ENCODE peak calls at places on chromosome 12, in four cellular contexts. T is Panc1; G is effector memory CD4-positive, alpha-beta T cell; D is cardiac muscle cell. N is an unnamed sample. For H3K4me1, H3K9me3 and H3K27me3, the result is how much of the 10 kb centered on the place peaks cover.

GRCh38 chr12:31965090-31965489 is 5.9 kb downstream of the RESF1 start:
- DNase-seq in G (peak), D (no peak), T (no peak), N (peak)

GRCh38 chr12:5390174-5390799 is 41.6 kb upstream of the NTF3 start:
- DNase-seq in T (no peak), G (no peak), D (no peak), N (no peak)

GRCh38 chr12:89280833-89281533 is 71.3 kb downstream of the DUSP6 start:
- DNase-seq in D (no peak), T (no peak), G (no peak), N (no peak)

GRCh38 chr12:63163542-63163941 is 12.5 kb upstream of the AVPR1A start:
- DNase-seq in D (no peak), G (no peak), T (no peak), N (no peak)

GRCh38 chr12:111429760-111430417 is 24.2 kb downstream of the SH2B3 start:
- DNase-seq in D (no peak), G (peak), T (no peak), N (peak)

GRCh38 chr12:19190292-19191031 is 60.9 kb downstream of the PLEKHA5 start:
- DNase-seq in D (no peak), T (no peak), G (no peak), N (no peak)

GRCh38 chr12:96427269-96427729 is 27.1 kb upstream of the CDK17 start:
- DNase-seq in D (no peak), T (peak), G (no peak), N (no peak)

GRCh38 chr12:3810016-3810370 is 57.1 kb upstream of the CRACR2A start:
- DNase-seq in T (no peak), G (no peak), D (no peak), N (no peak)

GRCh38 chr12:92208613-92209121 is 63.0 kb upstream of the BTG1 start:
- DNase-seq in D (peak), G (peak), T (peak), N (peak)

GRCh38 chr12:6782119-6782518 is 7.2 kb upstream of the CD4 start:
- DNase-seq in T (no peak), D (no peak), G (no peak), N (no peak)

GRCh38 chr12:6782903-6783571 is 6.3 kb upstream of the CD4 start:
- DNase-seq in D (peak), G (no peak), T (no peak), N (no peak)

GRCh38 chr12:6784292-6784691 is 5.0 kb upstream of the CD4 start:
- DNase-seq in T (no peak), G (no peak), D (no peak), N (no peak)

GRCh38 chr12:6786416-6787094 is 2.8 kb upstream of the CD4 start:
- DNase-seq in T (no peak), D (no peak), G (no peak), N (peak)

GRCh38 chr12:6783828-6784227 is 5.5 kb upstream of the CD4 start:
- DNase-seq in G (no peak), T (no peak), D (no peak), N (no peak)
- H3K4me1 ChIP-seq in G (under half), T (under half), D (under half), N (half or more)

DNA sequence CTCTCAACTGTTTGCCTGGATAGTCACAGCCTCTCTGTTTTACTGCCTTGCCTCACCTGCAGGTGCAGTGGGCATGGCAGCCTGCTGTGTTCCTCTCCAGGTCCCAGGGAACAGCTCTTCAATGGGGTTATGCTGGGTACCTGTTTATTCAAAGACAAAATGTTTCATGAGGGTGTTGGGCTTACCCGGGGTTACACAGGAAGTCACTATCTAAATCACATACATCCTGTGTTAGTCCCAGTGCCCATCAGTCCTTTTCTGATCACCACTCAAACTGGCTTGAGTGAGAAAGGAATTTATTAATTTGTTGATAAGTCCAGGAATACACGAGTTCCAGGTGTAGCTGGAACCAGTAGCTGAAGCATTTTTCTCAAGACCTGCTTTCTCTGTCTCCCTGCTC is 1503.6 kb upstream of the TMEM132C start:
- DNase-seq in G (no peak), D (no peak), T (no peak), N (no peak)
- H3K9me3 ChIP-seq in G (under half), D (under half), T (under half), N (under half)

GRCh38 chr12:125852116-125852515 is 786.9 kb downstream of the AACS start:
- DNase-seq in T (no peak), G (no peak), D (no peak), N (no peak)
- H3K27me3 ChIP-seq in T (under half), G (under half), D (under half), N (under half)

DNA sequence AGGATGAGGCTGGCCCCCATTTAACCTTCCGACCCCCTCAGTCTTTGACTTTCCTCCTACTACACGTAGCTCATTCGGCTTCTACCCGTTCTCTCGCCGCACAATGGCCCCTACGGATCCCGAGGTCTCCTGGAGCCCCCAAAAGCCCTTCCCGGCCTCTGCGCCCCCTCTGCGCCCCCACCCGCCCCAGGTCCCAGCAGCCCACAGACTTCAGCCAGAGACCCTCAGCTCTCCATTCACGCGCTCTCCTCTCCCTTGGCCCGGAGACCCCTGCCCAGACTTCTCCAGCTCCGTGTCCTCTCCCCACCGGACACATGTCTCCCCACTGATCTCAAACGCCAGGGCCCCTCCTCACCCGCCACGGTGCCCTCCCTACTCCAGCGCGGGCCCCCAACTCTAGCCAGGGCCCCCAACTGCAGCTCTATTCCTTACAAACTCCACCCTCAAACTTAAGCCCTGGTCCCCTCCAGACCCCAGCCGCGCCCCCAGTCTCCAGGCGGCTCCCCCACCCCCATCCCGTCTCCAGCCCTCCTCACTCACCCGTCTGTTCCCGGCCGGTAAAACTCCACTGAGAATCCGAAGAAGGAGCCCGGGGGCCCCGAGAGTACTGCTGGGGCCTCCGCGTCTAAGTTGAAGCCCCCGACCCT is 502 bp downstream of the ITGA5 start:
- DNase-seq in G (no peak), D (no peak), T (no peak), N (no peak)
- H3K4me1 ChIP-seq in G (under half), D (under half), T (under half), N (half or more)

DNA sequence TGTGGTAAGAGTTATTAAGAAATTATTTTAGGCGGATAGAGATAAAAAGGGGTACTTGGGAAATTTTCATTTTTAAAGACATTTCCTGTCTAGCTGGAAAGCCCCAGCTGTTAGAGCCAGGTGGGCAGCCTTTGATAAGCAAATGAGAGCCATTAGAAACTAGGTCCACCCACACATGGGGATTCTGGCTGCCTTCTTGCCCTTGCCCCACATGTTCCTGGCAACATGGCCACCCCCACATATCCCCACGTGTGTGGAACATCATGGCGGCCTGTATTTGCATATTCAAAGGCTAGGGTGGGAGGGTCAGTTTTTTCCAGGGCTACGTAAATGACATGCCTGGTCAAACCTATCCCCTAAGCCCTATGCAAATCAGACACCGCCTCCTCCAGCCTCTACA is 1382.1 kb downstream of the AACS start:
- DNase-seq in T (no peak), G (no peak), D (no peak), N (no peak)
- H3K9me3 ChIP-seq in T (under half), G (under half), D (under half), N (under half)

DNA sequence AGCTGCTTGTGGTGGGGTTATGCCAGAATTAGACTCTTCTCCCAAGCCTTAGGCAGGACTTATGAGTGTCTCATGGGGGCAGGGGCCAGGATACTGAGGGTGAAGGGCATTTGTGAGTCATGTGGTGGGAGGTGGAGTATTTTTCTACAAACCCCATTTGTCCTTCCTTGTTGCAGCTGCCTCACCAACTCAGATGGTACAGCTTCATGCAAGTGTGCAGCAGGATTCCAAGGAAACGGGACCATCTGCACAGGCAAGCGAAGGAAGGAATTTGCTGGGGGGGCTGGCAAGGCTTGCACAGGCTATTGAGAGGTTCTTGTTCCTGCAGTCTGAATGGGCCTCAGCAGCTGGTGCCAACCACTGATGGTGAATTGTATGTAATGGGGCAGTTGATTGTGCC is 125.1 kb downstream of the STAB2 start:
- DNase-seq in D (no peak), G (no peak), T (no peak), N (no peak)
- H3K27me3 ChIP-seq in D (under half), G (under half), T (under half), N (under half)

GRCh38 chr12:68621092-68622081 is 10.7 kb downstream of the RAP1B start:
- DNase-seq in D (no peak), T (no peak), G (no peak), N (no peak)
- H3K4me1 ChIP-seq in D (under half), T (half or more), G (under half), N (half or more)

GRCh38 chr12:48307269-48307668 is 43.5 kb downstream of the ZNF641 start:
- DNase-seq in T (no peak), D (no peak), G (no peak), N (no peak)
- H3K9me3 ChIP-seq in T (under half), D (under half), G (under half), N (under half)

GRCh38 chr12:112824166-112824565 is 32.6 kb downstream of the RPH3A start:
- DNase-seq in G (no peak), T (no peak), D (no peak), N (no peak)
- H3K27me3 ChIP-seq in G (under half), T (under half), D (under half), N (under half)

GRCh38 chr12:9096563-9097176 is 19.0 kb downstream of the A2M start:
- DNase-seq in G (no peak), T (no peak), D (no peak), N (no peak)
- H3K4me1 ChIP-seq in G (under half), T (under half), D (under half), N (under half)

N was measured in naive thymus-derived CD4-positive, alpha-beta T cell.